ENCODE peak calls at places on chromosomes 7 and 10, in ten cellular contexts. One of them, this sample, is unnamed.

GRCh38 chr10:95539560-95540284 is 21.4 kb downstream of the SORBS1 start:
- DNase-seq in BJ: no peak
- DNase-seq in keratinocyte: no peak
- DNase-seq in fibroblast of the aortic adventitia: no peak
- DNase-seq in mesothelial cell of epicardium: no peak
- DNase-seq in Calu3: no peak
- DNase-seq in IMR-90: no peak
- DNase-seq in mammary epithelial cell: no peak
- DNase-seq in tibial nerve: no peak
- DNase-seq in PC-9: no peak
- DNase-seq in this sample: no peak

GRCh38 chr10:71302874-71303568 is 16.0 kb upstream of the SLC29A3 start:
- DNase-seq in PC-9: no peak
- DNase-seq in BJ: no peak
- DNase-seq in tibial nerve: no peak
- DNase-seq in Calu3: peak
- DNase-seq in fibroblast of the aortic adventitia: peak
- DNase-seq in mesothelial cell of epicardium: no peak
- DNase-seq in keratinocyte: peak
- DNase-seq in mammary epithelial cell: peak
- DNase-seq in IMR-90: peak
- DNase-seq in this sample: no peak

GRCh38 chr7:81770823-81771222 is 976 bp upstream of the HGF start:
- DNase-seq in BJ: no peak
- DNase-seq in fibroblast of the aortic adventitia: no peak
- DNase-seq in IMR-90: no peak
- DNase-seq in tibial nerve: no peak
- DNase-seq in mesothelial cell of epicardium: no peak
- DNase-seq in keratinocyte: no peak
- DNase-seq in Calu3: no peak
- DNase-seq in mammary epithelial cell: no peak
- DNase-seq in PC-9: no peak
- DNase-seq in this sample: no peak

GRCh38 chr10:132156382-132156781 is 30.4 kb upstream of the DPYSL4 start:
- DNase-seq in PC-9: no peak
- DNase-seq in IMR-90: no peak
- DNase-seq in mesothelial cell of epicardium: no peak
- DNase-seq in keratinocyte: no peak
- DNase-seq in Calu3: no peak
- DNase-seq in mammary epithelial cell: no peak
- DNase-seq in tibial nerve: no peak
- DNase-seq in fibroblast of the aortic adventitia: no peak
- DNase-seq in BJ: no peak
- DNase-seq in this sample: no peak

GRCh38 chr7:130945411-130945811 is 211.4 kb upstream of the KLF14 start:
- DNase-seq in keratinocyte: no peak
- DNase-seq in PC-9: no peak
- DNase-seq in fibroblast of the aortic adventitia: no peak
- DNase-seq in BJ: no peak
- DNase-seq in mammary epithelial cell: no peak
- DNase-seq in IMR-90: no peak
- DNase-seq in Calu3: no peak
- DNase-seq in mesothelial cell of epicardium: no peak
- DNase-seq in tibial nerve: no peak
- DNase-seq in this sample: no peak

GRCh38 chr7:120794100-120794729 is 63.7 kb downstream of the TSPAN12 start:
- DNase-seq in Calu3: no peak
- DNase-seq in BJ: no peak
- DNase-seq in PC-9: no peak
- DNase-seq in mesothelial cell of epicardium: no peak
- DNase-seq in mammary epithelial cell: peak
- DNase-seq in tibial nerve: no peak
- DNase-seq in IMR-90: no peak
- DNase-seq in keratinocyte: peak
- DNase-seq in fibroblast of the aortic adventitia: peak
- DNase-seq in this sample: no peak

GRCh38 chr7:158759749-158760444 is 55.3 kb upstream of the NCAPG2 start:
- DNase-seq in fibroblast of the aortic adventitia: no peak
- DNase-seq in PC-9: no peak
- DNase-seq in mammary epithelial cell: no peak
- DNase-seq in BJ: no peak
- DNase-seq in mesothelial cell of epicardium: no peak
- DNase-seq in Calu3: no peak
- DNase-seq in IMR-90: no peak
- DNase-seq in tibial nerve: no peak
- DNase-seq in keratinocyte: no peak
- DNase-seq in this sample: no peak

GRCh38 chr10:44125879-44126675 is 258.8 kb downstream of the CXCL12 start:
- DNase-seq in IMR-90: peak
- DNase-seq in Calu3: no peak
- DNase-seq in BJ: peak
- DNase-seq in fibroblast of the aortic adventitia: peak
- DNase-seq in mammary epithelial cell: no peak
- DNase-seq in keratinocyte: no peak
- DNase-seq in PC-9: no peak
- DNase-seq in tibial nerve: peak
- DNase-seq in mesothelial cell of epicardium: no peak
- DNase-seq in this sample: no peak

GRCh38 chr10:110644598-110645462 is 694 bp downstream of the RBM20 start:
- DNase-seq in Calu3: no peak
- DNase-seq in mammary epithelial cell: no peak
- DNase-seq in tibial nerve: no peak
- DNase-seq in IMR-90: no peak
- DNase-seq in keratinocyte: no peak
- DNase-seq in BJ: no peak
- DNase-seq in mesothelial cell of epicardium: no peak
- DNase-seq in PC-9: no peak
- DNase-seq in fibroblast of the aortic adventitia: no peak
- DNase-seq in this sample: no peak

GRCh38 chr7:20280475-20281351 is 50.0 kb upstream of the ITGB8 start:
- DNase-seq in BJ: peak
- DNase-seq in tibial nerve: no peak
- DNase-seq in Calu3: no peak
- DNase-seq in mammary epithelial cell: no peak
- DNase-seq in keratinocyte: no peak
- DNase-seq in fibroblast of the aortic adventitia: peak
- DNase-seq in mesothelial cell of epicardium: no peak
- DNase-seq in IMR-90: peak
- DNase-seq in PC-9: no peak
- DNase-seq in this sample: no peak

DNA sequence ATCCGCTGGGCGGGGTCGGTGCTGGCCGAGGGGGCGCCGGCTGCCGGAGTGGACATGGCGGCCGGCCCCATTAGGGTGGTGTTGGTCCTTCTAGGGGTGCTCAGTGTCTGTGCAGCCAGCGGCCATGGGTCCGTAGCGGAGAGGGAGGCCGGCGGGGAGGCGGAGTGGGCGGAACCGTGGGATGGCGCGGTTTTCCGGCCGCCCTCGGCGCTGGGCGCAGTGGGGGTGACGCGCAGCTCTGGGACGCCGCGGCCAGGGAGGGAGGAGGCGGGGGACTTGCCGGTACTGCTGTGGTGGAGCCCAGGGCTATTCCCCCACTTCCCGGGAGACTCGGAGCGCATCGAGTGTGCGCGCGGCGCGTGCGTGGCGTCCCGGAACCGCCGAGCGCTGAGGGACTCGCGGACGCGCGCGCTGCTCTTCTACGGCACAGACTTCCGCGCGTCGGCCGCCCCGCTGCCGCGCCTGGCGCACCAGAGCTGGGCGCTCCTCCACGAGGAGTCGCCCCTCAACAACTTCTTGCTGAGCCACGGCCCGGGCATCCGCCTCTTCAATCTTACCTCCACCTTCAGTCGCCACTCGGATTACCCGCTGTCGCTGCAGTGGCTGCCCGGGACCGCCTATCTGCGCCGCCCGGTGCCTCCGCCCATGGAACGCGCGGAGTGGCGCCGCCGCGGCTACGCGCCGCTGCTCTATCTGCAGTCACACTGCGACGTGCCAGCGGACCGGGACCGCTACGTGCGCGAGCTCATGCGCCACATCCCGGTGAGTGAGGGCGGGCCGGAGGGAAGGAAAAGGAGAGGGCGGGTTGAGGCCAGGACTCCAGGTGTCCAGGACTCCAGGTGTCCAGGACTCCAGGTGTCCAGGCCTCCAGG is 9.3 kb upstream of the CHCHD1 start:
- DNase-seq in Calu3: peak
- DNase-seq in mesothelial cell of epicardium: peak
- DNase-seq in BJ: no peak
- DNase-seq in tibial nerve: peak
- DNase-seq in PC-9: peak
- DNase-seq in keratinocyte: peak
- DNase-seq in mammary epithelial cell: peak
- DNase-seq in IMR-90: peak
- DNase-seq in fibroblast of the aortic adventitia: peak
- DNase-seq in this sample: peak
- TF ChIP-seq CTCF in Calu3: no peak
- TF ChIP-seq CTCF in mesothelial cell of epicardium: no peak
- TF ChIP-seq CTCF in BJ: peak
- TF ChIP-seq CTCF in tibial nerve: peak
- TF ChIP-seq CTCF in PC-9: no peak
- TF ChIP-seq CTCF in keratinocyte: peak
- TF ChIP-seq CTCF in mammary epithelial cell: peak
- TF ChIP-seq CTCF in IMR-90: peak
- TF ChIP-seq CTCF in fibroblast of the aortic adventitia: no peak
- TF ChIP-seq CTCF in this sample: no peak

DNA sequence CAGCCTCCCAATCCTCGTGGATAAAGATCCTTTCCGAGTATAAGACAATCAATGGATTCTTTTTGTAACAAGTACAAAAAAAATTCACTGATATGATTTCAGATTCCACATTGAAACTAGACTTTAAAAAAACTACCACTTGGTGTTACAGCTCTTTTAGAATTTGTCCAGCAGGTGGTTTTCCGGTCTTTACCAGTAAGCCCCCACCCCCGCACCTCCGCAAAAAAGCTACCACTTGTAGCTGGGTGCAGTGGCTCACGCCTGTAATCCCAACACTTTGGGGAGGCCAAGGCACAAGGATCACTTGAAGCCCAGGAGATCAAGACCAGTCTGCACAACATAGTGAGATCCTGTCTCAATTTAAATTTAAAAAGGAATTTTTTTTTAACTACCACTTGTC is 19.8 kb downstream of the IGF2BP3 start:
- DNase-seq in IMR-90: no peak
- DNase-seq in keratinocyte: no peak
- DNase-seq in mesothelial cell of epicardium: no peak
- DNase-seq in PC-9: no peak
- DNase-seq in fibroblast of the aortic adventitia: no peak
- DNase-seq in tibial nerve: no peak
- DNase-seq in Calu3: no peak
- DNase-seq in BJ: no peak
- DNase-seq in mammary epithelial cell: no peak
- DNase-seq in this sample: no peak
- TF ChIP-seq CTCF in IMR-90: no peak
- TF ChIP-seq CTCF in keratinocyte: no peak
- TF ChIP-seq CTCF in mesothelial cell of epicardium: no peak
- TF ChIP-seq CTCF in PC-9: no peak
- TF ChIP-seq CTCF in fibroblast of the aortic adventitia: no peak
- TF ChIP-seq CTCF in tibial nerve: no peak
- TF ChIP-seq CTCF in Calu3: no peak
- TF ChIP-seq CTCF in BJ: no peak
- TF ChIP-seq CTCF in mammary epithelial cell: no peak
- TF ChIP-seq CTCF in this sample: no peak

DNA sequence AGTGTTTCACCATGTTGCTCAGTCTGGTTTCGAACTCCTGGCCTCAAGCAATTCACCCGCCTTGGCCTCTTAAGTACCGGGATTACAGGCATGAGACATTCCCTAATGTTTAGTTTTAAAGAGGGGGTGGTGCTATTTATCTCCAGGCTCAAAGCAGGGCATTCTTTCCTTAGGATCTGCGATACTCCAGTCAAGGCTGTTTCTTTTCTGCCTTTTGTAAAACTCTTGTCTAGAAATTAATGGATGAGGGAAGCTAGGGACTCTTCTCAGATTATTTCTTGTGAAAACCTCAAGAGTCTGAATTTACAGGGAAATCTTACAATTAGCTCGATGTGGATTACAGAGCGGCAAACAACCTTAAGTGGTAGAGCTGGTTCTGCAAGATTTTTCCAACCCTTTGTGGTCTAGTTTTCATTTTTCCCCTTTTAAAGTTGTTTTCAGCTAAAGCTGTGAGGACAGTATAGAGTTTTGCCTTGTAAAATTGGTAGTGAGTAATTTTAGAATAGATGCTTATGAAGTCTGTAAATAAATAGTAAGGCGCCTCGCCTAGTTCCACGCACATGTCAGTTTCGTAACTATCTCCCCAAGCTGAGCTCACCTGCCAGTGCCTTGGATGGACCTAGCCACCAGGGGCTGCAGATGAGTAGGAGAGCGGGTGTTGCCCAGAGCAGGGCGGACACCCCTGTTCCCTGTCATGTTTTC is 53.1 kb downstream of the CUX1 start:
- DNase-seq in IMR-90: peak
- DNase-seq in keratinocyte: no peak
- DNase-seq in BJ: no peak
- DNase-seq in PC-9: peak
- DNase-seq in tibial nerve: no peak
- DNase-seq in mammary epithelial cell: peak
- DNase-seq in fibroblast of the aortic adventitia: no peak
- DNase-seq in mesothelial cell of epicardium: no peak
- DNase-seq in Calu3: peak
- DNase-seq in this sample: no peak
- TF ChIP-seq CTCF in IMR-90: peak
- TF ChIP-seq CTCF in keratinocyte: peak
- TF ChIP-seq CTCF in BJ: peak
- TF ChIP-seq CTCF in PC-9: peak
- TF ChIP-seq CTCF in tibial nerve: no peak
- TF ChIP-seq CTCF in mammary epithelial cell: peak
- TF ChIP-seq CTCF in fibroblast of the aortic adventitia: peak
- TF ChIP-seq CTCF in mesothelial cell of epicardium: no peak
- TF ChIP-seq CTCF in Calu3: peak
- TF ChIP-seq CTCF in this sample: no peak

DNA sequence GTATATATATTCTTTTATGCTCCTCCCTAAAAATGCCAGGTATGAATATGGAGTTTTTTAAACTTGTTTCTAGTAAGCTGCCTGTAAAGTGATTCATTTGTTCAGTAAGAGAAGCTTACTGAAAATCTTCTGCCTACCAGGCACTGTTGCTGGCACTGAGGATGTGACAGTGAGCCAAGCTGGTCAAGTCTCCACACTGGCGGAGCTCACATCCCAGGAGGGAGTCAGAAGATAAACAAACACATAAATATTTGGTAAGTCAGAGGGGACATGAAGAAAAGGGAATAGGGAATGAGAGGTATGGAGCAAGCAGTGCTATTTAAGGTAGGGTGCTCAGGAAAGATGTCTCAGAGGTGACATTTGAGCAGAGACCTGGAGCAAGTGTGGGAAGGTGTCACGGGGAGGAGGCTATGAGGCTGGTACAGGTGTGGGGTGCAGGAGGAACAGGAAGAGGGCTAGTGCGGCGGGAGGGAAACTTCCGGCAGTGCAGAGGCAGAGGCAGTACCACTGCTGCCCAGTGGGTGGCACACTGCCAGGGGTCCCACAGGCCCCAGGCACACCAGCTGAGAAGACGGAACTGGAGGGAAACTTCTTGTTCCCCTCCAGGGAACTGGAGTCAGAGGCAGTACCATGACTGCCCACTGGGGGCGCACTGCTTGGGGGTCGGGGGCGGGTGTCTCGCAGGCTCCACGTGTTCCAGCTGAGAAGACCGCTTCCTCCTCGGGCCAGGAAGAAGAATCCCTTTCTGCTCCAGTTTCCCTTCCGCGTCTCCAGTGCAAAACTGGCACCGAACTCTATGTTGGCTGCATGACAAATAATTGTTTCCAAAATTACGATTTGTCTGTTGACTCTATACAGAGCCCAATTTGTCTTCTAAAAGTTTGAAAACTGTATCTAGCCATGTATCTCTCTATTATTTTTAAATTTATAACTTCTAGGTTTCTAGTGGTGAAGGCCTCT is 161.0 kb downstream of the TEX36 start:
- DNase-seq in keratinocyte: no peak
- DNase-seq in mesothelial cell of epicardium: no peak
- DNase-seq in BJ: no peak
- DNase-seq in Calu3: no peak
- DNase-seq in PC-9: no peak
- DNase-seq in mammary epithelial cell: no peak
- DNase-seq in tibial nerve: no peak
- DNase-seq in fibroblast of the aortic adventitia: no peak
- DNase-seq in IMR-90: no peak
- DNase-seq in this sample: no peak
- TF ChIP-seq CTCF in keratinocyte: peak
- TF ChIP-seq CTCF in mesothelial cell of epicardium: peak
- TF ChIP-seq CTCF in BJ: peak
- TF ChIP-seq CTCF in Calu3: peak
- TF ChIP-seq CTCF in PC-9: peak
- TF ChIP-seq CTCF in mammary epithelial cell: peak
- TF ChIP-seq CTCF in tibial nerve: peak
- TF ChIP-seq CTCF in fibroblast of the aortic adventitia: peak
- TF ChIP-seq CTCF in IMR-90: no peak
- TF ChIP-seq CTCF in this sample: peak